ENCODE peak calls at places on chromosome 10, in five cellular contexts. Q, T, B, O and J are unnamed samples.

GRCh38 chr10:14468726-14469125 is 138.0 kb upstream of the FRMD4A start:
- DNase-seq in Q (no peak), T (no peak), B (no peak), O (no peak), J (no peak)

GRCh38 chr10:3886666-3887251 is 101.8 kb upstream of the KLF6 start:
- DNase-seq in Q (no peak), T (peak; percentile 86), B (no peak), O (peak; percentile 96), J (peak; percentile 22)

GRCh38 chr10:4733150-4733842 is 92.7 kb upstream of the AKR1E2 start:
- DNase-seq in Q (no peak), T (no peak), B (no peak), O (no peak), J (no peak)

GRCh38 chr10:91190876-91191580 is 29.4 kb upstream of the PCGF5 start:
- DNase-seq in Q (no peak), T (peak; percentile 71), B (no peak), O (peak; percentile 44), J (peak; percentile 15)

GRCh38 chr10:77513783-77514331 is 123.8 kb downstream of the KCNMA1 start:
- DNase-seq in Q (peak; percentile 93), T (peak; percentile 93), B (peak; percentile 78), O (peak; percentile 79), J (peak; percentile 94)

GRCh38 chr10:129323877-129324276 is 143.2 kb upstream of the MGMT start:
- DNase-seq in Q (no peak), T (no peak), B (no peak), O (no peak), J (no peak)

GRCh38 chr10:61633665-61634064 is 29.1 kb upstream of the CABCOCO1 start:
- DNase-seq in Q (no peak), T (peak; percentile 42), B (no peak), O (no peak), J (no peak)

GRCh38 chr10:8254350-8254749 is 199.9 kb downstream of the GATA3 start:
- DNase-seq in Q (no peak), T (no peak), B (no peak), O (no peak), J (no peak)

GRCh38 chr10:28118985-28119628 is 120.2 kb upstream of the ODAD2 start:
- DNase-seq in Q (no peak), T (no peak), B (no peak), O (no peak), J (no peak)

GRCh38 chr10:46787321-46787615 is 124.0 kb upstream of the PTPN20 start:
- DNase-seq in Q (no peak), T (peak; percentile 64), B (no peak), O (peak; percentile 64), J (no peak)

GRCh38 chr10:36671607-36672006 is 453.8 kb upstream of the ANKRD30A start:
- DNase-seq in Q (no peak), T (no peak), B (no peak), O (no peak), J (no peak)

GRCh38 chr10:110625951-110626855 is 17.9 kb upstream of the RBM20 start:
- DNase-seq in Q (no peak), T (no peak), B (no peak), O (no peak), J (no peak)

GRCh38 chr10:87816163-87816841 is 1.7 kb downstream of the ATAD1 start:
- DNase-seq in Q (no peak), T (no peak), B (no peak), O (no peak), J (no peak)

GRCh38 chr10:61606971-61607907 is 55.5 kb upstream of the CABCOCO1 start:
- DNase-seq in Q (no peak), T (no peak), B (no peak), O (no peak), J (no peak)

GRCh38 chr10:25849971-25850370 is 84.1 kb upstream of the MYO3A start:
- DNase-seq in Q (no peak), T (no peak), B (no peak), O (no peak), J (no peak)

GRCh38 chr10:11223507-11224157 is 206.0 kb downstream of the CELF2 start:
- DNase-seq in Q (no peak), T (no peak), B (no peak), O (no peak), J (no peak)

GRCh38 chr10:69004821-69005220 is 16.2 kb downstream of the KIFBP start:
- DNase-seq in Q (no peak), T (peak; percentile 62), B (no peak), O (peak; percentile 12), J (no peak)

GRCh38 chr10:132192076-132192975 is 5.6 kb downstream of the DPYSL4 start:
- DNase-seq in Q (peak; percentile 60), T (no peak), B (no peak), O (no peak), J (no peak)

GRCh38 chr10:35685402-35685801 is 43.3 kb upstream of the FZD8 start:
- DNase-seq in Q (no peak), T (no peak), B (no peak), O (no peak), J (no peak)

GRCh38 chr10:35216303-35216905 is 89.8 kb downstream of the CREM start:
- DNase-seq in Q (peak; percentile 74), T (no peak), B (no peak), O (no peak), J (no peak)

GRCh38 chr10:34789993-34790506 is 25.0 kb downstream of the PARD3 start:
- DNase-seq in Q (no peak), T (no peak), B (no peak), O (no peak), J (no peak)

GRCh38 chr10:44198780-44199097 is 186.2 kb downstream of the CXCL12 start:
- DNase-seq in Q (no peak), T (no peak), B (no peak), O (no peak), J (no peak)

GRCh38 chr10:69456880-69457693 is 5.8 kb downstream of the TSPAN15 start:
- DNase-seq in Q (no peak), T (peak; percentile 53), B (peak; percentile 40), O (no peak), J (no peak)

GRCh38 chr10:12628153-12628552 is 278.8 kb downstream of the CAMK1D start:
- DNase-seq in Q (no peak), T (no peak), B (no peak), O (no peak), J (no peak)

GRCh38 chr10:124026337-124026939 is 67.0 kb downstream of the CHST15 start:
- DNase-seq in Q (no peak), T (no peak), B (peak; percentile 78), O (no peak), J (no peak)

GRCh38 chr10:21516270-21517131 is 9.0 kb downstream of the SKIDA1 start:
- DNase-seq in Q (peak; percentile 75), T (no peak), B (peak; percentile 89), O (no peak), J (peak; percentile 71)

GRCh38 chr10:18214692-18215563 is 74.7 kb downstream of the CACNB2 start:
- DNase-seq in Q (no peak), T (peak; percentile 13), B (peak; percentile 84), O (peak; percentile 67), J (peak; percentile 28)

GRCh38 chr10:25029519-25029918 is 13.1 kb downstream of the THNSL1 start:
- DNase-seq in Q (no peak), T (no peak), B (no peak), O (no peak), J (no peak)

GRCh38 chr10:121994429-121994881 is 5.5 kb downstream of the TACC2 start:
- DNase-seq in Q (peak; percentile 89), T (no peak), B (peak; percentile 79), O (no peak), J (no peak)
- TF ChIP-seq CTCF in Q (peak; percentile 20), T (no peak), B (no peak), O (no peak), J (no peak)

GRCh38 chr10:33262871-33263270 is 71.6 kb downstream of the NRP1 start:
- DNase-seq in Q (no peak), T (no peak), B (no peak), O (no peak), J (no peak)
- TF ChIP-seq CTCF in Q (no peak), T (no peak), B (no peak), O (no peak), J (no peak)

DNA sequence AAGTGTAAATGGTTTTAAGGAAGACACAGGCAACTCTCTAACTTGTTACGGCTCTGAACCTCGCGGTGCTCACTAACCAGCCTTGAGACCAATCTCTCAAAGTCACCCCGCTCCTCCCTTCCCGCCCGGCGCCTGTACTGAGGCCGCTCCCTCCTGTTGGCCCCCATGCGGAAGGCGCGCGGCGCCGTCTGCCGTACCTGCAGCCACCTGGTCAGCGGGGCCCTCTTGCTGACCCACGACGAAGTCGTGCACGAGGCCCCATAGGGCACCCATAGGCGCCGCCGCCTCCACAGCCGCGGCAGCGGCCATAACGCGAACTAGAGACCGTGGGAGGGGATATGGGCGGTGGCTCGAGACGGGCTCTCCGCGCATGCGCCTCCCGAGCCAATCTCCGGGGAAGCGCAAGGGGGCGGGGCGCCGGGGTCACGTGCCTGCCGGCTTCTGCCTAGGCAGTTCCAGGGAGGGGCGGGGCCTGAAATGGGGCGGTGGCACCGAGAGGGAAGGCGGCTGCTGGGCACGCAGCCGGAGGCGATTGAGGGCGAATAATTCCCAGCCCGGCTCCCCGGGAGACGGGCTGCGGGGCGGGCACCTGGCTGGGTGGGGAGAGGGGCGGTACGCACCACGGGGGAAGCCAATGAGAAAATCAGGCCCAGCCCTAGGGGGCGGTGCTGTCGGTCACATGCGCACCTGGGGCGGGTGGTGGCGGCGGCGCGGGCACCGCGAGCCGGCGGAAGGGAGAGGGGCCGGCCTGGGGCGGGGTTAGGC is at the start of gene MMS19:
- DNase-seq in Q (peak; percentile 100), T (peak; percentile 97), B (peak; percentile 100), O (peak; percentile 98), J (peak; percentile 100)
- TF ChIP-seq CTCF in Q (no peak), T (peak; percentile 60), B (no peak), O (no peak), J (no peak)

GRCh38 chr10:133318494-133319127 is 9.9 kb downstream of the ZNF511 start:
- DNase-seq in Q (no peak), T (no peak), B (peak; percentile 93), O (peak; percentile 43), J (peak; percentile 84)
- TF ChIP-seq CTCF in Q (peak; percentile 38), T (peak; percentile 84), B (peak; percentile 85), O (peak; percentile 89), J (peak; percentile 67)

GRCh38 chr10:79981356-79981672 is 32.4 kb upstream of the SFTPD start:
- DNase-seq in Q (no peak), T (no peak), B (no peak), O (no peak), J (no peak)

GRCh38 chr10:79982861-79983260 is 34.0 kb upstream of the SFTPD start:
- DNase-seq in Q (no peak), T (no peak), B (peak; percentile 48), O (no peak), J (no peak)

GRCh38 chr10:79980711-79981110 is 31.8 kb upstream of the SFTPD start:
- DNase-seq in Q (no peak), T (no peak), B (no peak), O (no peak), J (no peak)

GRCh38 chr10:79982486-79982800 is 33.5 kb upstream of the SFTPD start:
- DNase-seq in Q (no peak), T (no peak), B (no peak), O (no peak), J (no peak)

GRCh38 chr10:79981673-79982485 is 33.0 kb upstream of the SFTPD start:
- DNase-seq in Q (peak; percentile 71), T (peak; percentile 19), B (peak; percentile 89), O (no peak), J (peak; percentile 59)
- TF ChIP-seq CTCF in Q (peak; percentile 21), T (no peak), B (peak; percentile 35), O (peak; percentile 17), J (no peak)

GRCh38 chr10:103580011-103580410 is 86.5 kb downstream of the NEURL1 start:
- DNase-seq in Q (no peak), T (no peak), B (peak; percentile 80), O (no peak), J (no peak)
- TF ChIP-seq CTCF in Q (no peak), T (no peak), B (peak; percentile 52), O (no peak), J (no peak)